ENCODE peak calls at places on chromosomes 16 and 17, in ten cellular contexts. B is activated effector memory CD4-positive, alpha-beta T cell treated with anti-CD3 and anti-CD28 coated beads, Interleukin-2, amount 50 U/mL, for 16 hours; N is stimulated activated CD4-positive, alpha-beta T cell treated with anti-CD3 and anti-CD28 coated beads, Interleukin-4, amount 100 ng/mL, for 48 hours; F is activated naive CD8-positive, alpha-beta T cell treated with anti-CD3 and anti-CD28 coated beads for 36 hours; G is NCI-H1417; C is amniotic epithelial cell; O is astrocyte; A is T-helper 22 cell; D is cardiac fibroblast; S is NCI-H2081. J is an unnamed sample.

GRCh38 chr16:66427036-66427446 is at the start of gene BEAN1:
- DNase-seq in A (no peak), C (no peak), S (peak; percentile 4), D (no peak), O (no peak), N (no peak), F (peak; percentile 10), G (peak; percentile 30), B (no peak), J (peak; percentile 73)

GRCh38 chr17:6998855-6999508 is 3.1 kb downstream of the ALOX12 start:
- DNase-seq in O (no peak), A (no peak), G (no peak), F (no peak), D (no peak), B (no peak), S (no peak), N (no peak), C (no peak), J (no peak)

GRCh38 chr17:35605753-35606152 is 18.6 kb downstream of the AP2B1 start:
- DNase-seq in S (no peak), A (no peak), D (no peak), C (no peak), O (peak; percentile 36), B (no peak), F (no peak), N (no peak), G (no peak), J (no peak)

GRCh38 chr16:78551487-78552085 is 452.1 kb downstream of the WWOX start:
- DNase-seq in D (no peak), O (no peak), A (no peak), F (no peak), G (peak; percentile 97), S (peak; percentile 95), N (no peak), B (no peak), C (no peak), J (peak; percentile 97)

GRCh38 chr16:27284865-27285675 is 16.5 kb upstream of the NSMCE1 start:
- DNase-seq in D (no peak), A (no peak), G (no peak), N (no peak), B (no peak), F (no peak), S (no peak), O (no peak), C (no peak), J (no peak)

GRCh38 chr16:89723279-89724250 is 2.2 kb downstream of the ZNF276 start:
- DNase-seq in B (peak; percentile 89), C (peak; percentile 21), D (no peak), O (no peak), S (no peak), F (peak; percentile 86), A (peak; percentile 81), N (peak; percentile 45), G (no peak), J (no peak)

GRCh38 chr16:78608305-78608776 is 508.9 kb downstream of the WWOX start:
- DNase-seq in F (no peak), G (no peak), O (no peak), C (no peak), N (no peak), B (no peak), S (no peak), D (no peak), A (no peak), J (no peak)

GRCh38 chr17:4738136-4739121 is 1.2 kb upstream of the ZMYND15 start:
- DNase-seq in C (no peak), N (no peak), F (no peak), A (no peak), B (no peak), G (no peak), D (no peak), S (no peak), O (no peak), J (peak; percentile 35)

GRCh38 chr17:43671075-43671692 is 9.5 kb upstream of the MEOX1 start:
- DNase-seq in F (no peak), S (peak; percentile 16), N (no peak), D (peak; percentile 73), B (no peak), G (peak; percentile 57), O (no peak), A (no peak), C (no peak), J (peak; percentile 67)

GRCh38 chr17:35089846-35090193 is 26.3 kb upstream of the RFFL start:
- DNase-seq in S (no peak), C (peak; percentile 64), A (no peak), B (peak; percentile 78), G (no peak), F (peak; percentile 36), N (no peak), O (no peak), D (peak; percentile 53), J (peak; percentile 77)

GRCh38 chr17:64466019-64466735 is 17.3 kb downstream of the MILR1 start:
- DNase-seq in B (no peak), D (no peak), A (no peak), O (no peak), F (no peak), G (no peak), N (no peak), S (peak; percentile 37), C (no peak), J (no peak)

GRCh38 chr17:75778861-75779249 is 5.8 kb upstream of the UNK start:
- DNase-seq in G (no peak), C (no peak), S (peak; percentile 81), O (no peak), F (no peak), A (peak; percentile 57), B (no peak), D (no peak), N (peak; percentile 65), J (peak; percentile 87)

GRCh38 chr17:75624714-75625345 is 8.4 kb upstream of the SMIM5 start:
- DNase-seq in O (no peak), F (no peak), N (no peak), C (no peak), S (no peak), A (no peak), B (no peak), G (no peak), D (no peak), J (no peak)

GRCh38 chr17:17840751-17841591 is 4.2 kb upstream of the SREBF1 start:
- DNase-seq in F (no peak), A (no peak), S (no peak), G (peak; percentile 9), D (peak; percentile 70), N (no peak), C (peak; percentile 41), O (peak; percentile 40), B (no peak), J (peak; percentile 65)